ENCODE peak calls at places on chromosomes 16 and 17, in four cellular contexts. One of them, this sample, is unnamed.

GRCh38 chr16:53822936-53823529 is 119.1 kb downstream of the FTO start:
- DNase-seq in trophoblast cell: peak; percentile 46
- DNase-seq in IMR-90: no peak
- DNase-seq in mesendoderm: no peak
- DNase-seq in this sample: no peak

GRCh38 chr17:65559802-65560627 is 1.4 kb downstream of the AXIN2 start:
- DNase-seq in mesendoderm: peak; percentile 74
- DNase-seq in IMR-90: no peak
- DNase-seq in trophoblast cell: peak; percentile 38
- DNase-seq in this sample: no peak

GRCh38 chr17:8120520-8121443 is 2.5 kb upstream of the ALOXE3 start:
- DNase-seq in mesendoderm: peak; percentile 93
- DNase-seq in trophoblast cell: peak; percentile 90
- DNase-seq in IMR-90: peak; percentile 69
- DNase-seq in this sample: peak; percentile 86

GRCh38 chr17:43946766-43947165 is 4.5 kb upstream of the PPY start:
- DNase-seq in mesendoderm: no peak
- DNase-seq in trophoblast cell: no peak
- DNase-seq in IMR-90: no peak
- DNase-seq in this sample: no peak

GRCh38 chr16:9098377-9099090 is 7.1 kb downstream of the HAPSTR1 start:
- DNase-seq in IMR-90: no peak
- DNase-seq in trophoblast cell: no peak
- DNase-seq in mesendoderm: no peak
- DNase-seq in this sample: no peak

GRCh38 chr16:3349175-3349574 is 6.5 kb upstream of the OR2C1 start:
- DNase-seq in IMR-90: no peak
- DNase-seq in mesendoderm: no peak
- DNase-seq in trophoblast cell: no peak
- DNase-seq in this sample: no peak

GRCh38 chr16:14309001-14309886 is 238.1 kb downstream of the MRTFB start:
- DNase-seq in IMR-90: peak; percentile 39
- DNase-seq in trophoblast cell: peak; percentile 97
- DNase-seq in mesendoderm: peak; percentile 91
- DNase-seq in this sample: no peak

GRCh38 chr17:39062846-39063680 is 88.4 kb downstream of the PLXDC1 start:
- DNase-seq in trophoblast cell: no peak
- DNase-seq in IMR-90: peak; percentile 16
- DNase-seq in mesendoderm: peak; percentile 13
- DNase-seq in this sample: no peak

GRCh38 chr17:82772026-82772425 is 20.2 kb downstream of the TBCD start:
- DNase-seq in trophoblast cell: peak; percentile 67
- DNase-seq in IMR-90: peak; percentile 80
- DNase-seq in mesendoderm: no peak
- DNase-seq in this sample: no peak

DNA sequence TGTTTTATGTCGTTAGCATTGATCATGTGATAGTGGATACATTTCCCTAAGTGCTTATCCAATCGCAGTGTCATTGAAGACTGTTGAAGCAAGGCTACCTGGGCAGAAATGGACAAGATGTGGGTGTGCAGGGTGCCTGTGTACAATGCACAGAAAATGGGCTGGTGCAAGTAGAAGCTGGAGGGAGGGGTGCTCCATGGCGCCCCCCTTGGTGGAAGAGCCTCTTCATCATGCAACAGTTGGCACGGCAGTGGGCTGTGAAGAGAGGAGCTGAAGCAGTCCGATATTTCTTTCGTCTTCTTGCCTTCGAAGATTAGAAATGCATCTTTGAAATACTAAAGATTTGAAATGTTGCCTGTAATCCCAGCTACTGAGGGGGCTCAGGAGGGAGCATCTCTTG is 100.5 kb downstream of the PLCG2 start:
- DNase-seq in mesendoderm: peak; percentile 19
- DNase-seq in IMR-90: no peak
- DNase-seq in trophoblast cell: no peak
- DNase-seq in this sample: peak; percentile 8
- H3K4me1 ChIP-seq in mesendoderm: peaks cover under 1% of the 10 kb centered on the region
- H3K4me1 ChIP-seq in IMR-90: no peaks in the 10 kb centered on the region
- H3K4me1 ChIP-seq in trophoblast cell: no peaks in the 10 kb centered on the region
- H3K4me1 ChIP-seq in this sample: peaks cover 8% of the 10 kb centered on the region

DNA sequence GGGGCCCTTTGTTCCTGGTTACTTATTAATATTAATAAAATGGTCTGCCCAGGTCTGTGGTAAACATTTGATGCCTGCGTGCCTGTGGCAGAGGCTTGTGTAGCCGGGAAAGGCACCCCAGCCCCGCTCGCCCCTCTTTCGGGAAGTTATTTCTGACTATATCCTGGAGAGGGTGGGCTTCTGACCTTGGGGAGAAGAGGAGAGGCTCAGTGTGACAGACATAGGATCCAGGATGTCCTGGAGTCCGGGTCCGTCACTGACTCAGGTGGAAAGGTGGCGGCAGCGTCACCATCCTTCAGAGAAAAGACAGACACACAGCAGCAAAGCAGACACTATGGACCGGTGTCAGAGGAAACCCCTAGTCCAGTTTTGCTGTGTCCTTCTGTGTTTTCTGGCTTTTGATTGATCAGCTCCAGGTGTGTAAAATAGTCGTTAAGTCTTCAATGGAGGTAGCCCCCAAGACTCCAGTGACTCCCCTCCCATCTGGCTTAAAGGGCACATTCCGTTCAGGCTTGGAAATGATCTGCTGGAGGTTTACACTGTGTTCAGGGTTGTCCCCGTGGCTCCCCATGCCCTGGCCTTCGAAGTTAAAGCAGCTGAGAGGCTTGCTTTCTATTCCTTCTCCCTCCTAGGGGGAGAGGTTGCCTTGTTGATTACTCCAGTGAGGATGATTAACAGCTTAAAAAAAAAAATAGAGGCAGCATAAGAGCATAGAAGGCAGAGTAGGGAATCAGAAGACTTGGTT is 81.6 kb downstream of the CCDC182 start:
- DNase-seq in trophoblast cell: no peak
- DNase-seq in mesendoderm: no peak
- DNase-seq in IMR-90: no peak
- DNase-seq in this sample: no peak
- H2BK120ac ChIP-seq in trophoblast cell: peak overlapping the region; percentile 35
- H2BK120ac ChIP-seq in mesendoderm: no peak overlapping the region
- H2BK120ac ChIP-seq in IMR-90: peak overlapping the region; percentile 89
- H2BK120ac ChIP-seq in this sample: no peak overlapping the region

GRCh38 chr17:47470836-47471235 is 60.1 kb upstream of the NPEPPS start:
- DNase-seq in IMR-90: no peak
- DNase-seq in trophoblast cell: peak; percentile 84
- DNase-seq in mesendoderm: peak; percentile 12
- DNase-seq in this sample: no peak

GRCh38 chr17:47465165-47465564 is 65.7 kb upstream of the NPEPPS start:
- DNase-seq in mesendoderm: no peak
- DNase-seq in IMR-90: no peak
- DNase-seq in trophoblast cell: peak; percentile 3
- DNase-seq in this sample: no peak
- H3K4me1 ChIP-seq in mesendoderm: no peaks in the 10 kb centered on the region
- H3K4me1 ChIP-seq in IMR-90: no peaks in the 10 kb centered on the region
- H3K4me1 ChIP-seq in trophoblast cell: no peaks in the 10 kb centered on the region
- H3K4me1 ChIP-seq in this sample: no peaks in the 10 kb centered on the region

GRCh38 chr17:45061606-45062205 is 589 bp downstream of the NMT1 start:
- DNase-seq in trophoblast cell: no peak
- DNase-seq in mesendoderm: no peak
- DNase-seq in IMR-90: no peak
- DNase-seq in this sample: no peak

GRCh38 chr17:45060382-45060823 is 714 bp upstream of the NMT1 start:
- DNase-seq in mesendoderm: no peak
- DNase-seq in IMR-90: no peak
- DNase-seq in trophoblast cell: no peak
- DNase-seq in this sample: no peak

GRCh38 chr17:45063198-45063597 is 2.1 kb downstream of the NMT1 start:
- DNase-seq in IMR-90: no peak
- DNase-seq in trophoblast cell: no peak
- DNase-seq in mesendoderm: no peak
- DNase-seq in this sample: no peak

GRCh38 chr17:45060824-45061605 is at the start of gene NMT1:
- DNase-seq in trophoblast cell: peak; percentile 100
- DNase-seq in IMR-90: peak; percentile 99
- DNase-seq in mesendoderm: peak; percentile 100
- DNase-seq in this sample: peak; percentile 100
- H2BK120ac ChIP-seq in trophoblast cell: peak within 1 kb of the TSS; percentile 85
- H2BK120ac ChIP-seq in IMR-90: peak within 1 kb of the TSS; percentile 93
- H2BK120ac ChIP-seq in mesendoderm: no peak within 1 kb of the TSS
- H2BK120ac ChIP-seq in this sample: no peak within 1 kb of the TSS

This sample was measured in neuronal stem cell.